ENCODE peak calls at places on chromosomes 16 and 17, in five cellular contexts. E is DND-41, W is tibial nerve, D is endodermal cell, Q is transverse colon. H is an unnamed sample.

GRCh38 chr17:31294839-31295488 is 2.1 kb downstream of the OMG start:
- DNase-seq in W (no peak), E (no peak), D (no peak), Q (no peak), H (no peak)

GRCh38 chr17:69187294-69187693 is 41.3 kb downstream of the ABCA10 start:
- DNase-seq in Q (no peak), D (no peak), W (no peak), E (no peak), H (no peak)

GRCh38 chr16:57882797-57883196 is 80.5 kb upstream of the KIFC3 start:
- DNase-seq in E (no peak), D (no peak), Q (no peak), W (no peak), H (no peak)

GRCh38 chr16:30472328-30472942 is at the start of gene ITGAL:
- DNase-seq in D (no peak), E (peak), Q (peak), W (peak), H (no peak)

GRCh38 chr16:70428178-70428998 is 10.5 kb downstream of the ST3GAL2 start:
- DNase-seq in D (peak), E (peak), Q (peak), W (peak), H (peak)

GRCh38 chr17:32927724-32928526 is at the start of gene TMEM98:
- DNase-seq in D (peak), W (no peak), E (no peak), Q (peak), H (no peak)

GRCh38 chr17:20997711-20998570 is 44.9 kb downstream of the USP22 start:
- DNase-seq in E (no peak), W (no peak), Q (no peak), D (peak), H (no peak)

GRCh38 chr17:59423137-59423703 is 91.8 kb downstream of the YPEL2 start:
- DNase-seq in W (peak), E (no peak), Q (no peak), D (peak), H (no peak)

GRCh38 chr16:75491876-75492275 is 3.4 kb downstream of the CHST6 start:
- DNase-seq in Q (no peak), W (no peak), E (no peak), D (peak), H (no peak)

GRCh38 chr17:21028192-21028591 is 14.6 kb downstream of the USP22 start:
- DNase-seq in E (no peak), D (no peak), W (no peak), Q (no peak), H (no peak)

GRCh38 chr16:57998484-57998883 is 2.0 kb downstream of the ZNF319 start:
- DNase-seq in W (no peak), E (peak), D (peak), Q (peak), H (no peak)

GRCh38 chr17:77778636-77779524 is 179.6 kb upstream of the TNRC6C start:
- DNase-seq in Q (peak), E (no peak), D (no peak), W (no peak), H (no peak)

GRCh38 chr16:85417156-85417860 is 195.8 kb upstream of the GSE1 start:
- DNase-seq in W (no peak), Q (no peak), E (peak), D (no peak), H (no peak)

GRCh38 chr17:58232707-58233156 is 5.7 kb upstream of the LPO start:
- DNase-seq in E (no peak), W (no peak), Q (no peak), D (peak), H (peak)
- TF ChIP-seq CTCF in E (no peak), W (no peak), Q (no peak), D (no peak), H (no peak)

GRCh38 chr17:48571024-48571818 is 6.9 kb downstream of the HOXB4 start:
- DNase-seq in D (peak), E (no peak), W (no peak), Q (no peak), H (no peak)

GRCh38 chr17:48570325-48571023 is 7.7 kb downstream of the HOXB4 start:
- DNase-seq in E (no peak), W (no peak), Q (no peak), D (peak), H (no peak)

GRCh38 chr17:48568499-48569259 is 9.5 kb downstream of the HOXB4 start:
- DNase-seq in Q (no peak), E (no peak), W (no peak), D (no peak), H (no peak)

GRCh38 chr17:48567646-48568354 is 10.3 kb downstream of the HOXB4 start:
- DNase-seq in Q (no peak), W (no peak), E (no peak), D (no peak), H (no peak)

DNA sequence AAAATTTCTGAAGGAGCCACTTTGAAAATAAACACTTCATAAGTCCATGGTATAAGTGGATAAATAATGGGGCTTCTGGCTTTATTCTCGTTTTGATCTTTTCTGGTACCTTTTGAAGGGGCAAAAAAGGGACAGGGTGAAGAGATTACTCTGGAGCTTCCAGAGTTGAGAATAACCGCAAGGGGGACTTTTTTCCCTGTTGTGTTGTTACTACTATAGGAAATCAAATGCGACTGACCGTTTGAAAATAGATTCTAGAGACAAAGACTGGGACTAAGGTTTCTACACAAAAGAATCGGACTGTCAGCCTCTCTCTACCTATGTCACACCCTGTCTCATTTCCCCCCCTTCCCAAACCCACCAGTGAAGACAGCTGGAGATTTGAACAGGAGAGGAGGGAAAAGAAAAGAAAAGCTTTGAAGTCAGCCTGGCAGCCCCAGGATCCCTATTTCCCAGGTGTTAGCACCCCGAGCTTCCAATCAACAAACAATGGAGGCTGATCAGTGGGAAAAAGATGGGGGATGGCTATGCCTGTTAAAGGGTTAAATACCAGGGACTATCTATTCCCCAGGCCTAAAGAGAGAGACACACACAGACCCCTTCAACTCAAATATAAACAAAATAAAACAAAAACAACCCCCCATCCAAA is 8.3 kb downstream of the HOXB4 start:
- DNase-seq in E (no peak), Q (no peak), D (no peak), W (no peak), H (no peak)
- H3K4me3 ChIP-seq in E (no peak), Q (peak), D (no peak), W (no peak), H (no peak)

GRCh38 chr17:62110923-62111484 is 45.9 kb upstream of the MED13 start:
- DNase-seq in D (no peak), E (no peak), W (no peak), Q (no peak), H (no peak)

GRCh38 chr17:62109924-62110323 is 44.8 kb upstream of the MED13 start:
- DNase-seq in D (no peak), Q (no peak), W (no peak), E (no peak), H (no peak)

GRCh38 chr17:62111562-62112180 is 46.6 kb upstream of the MED13 start:
- DNase-seq in Q (peak), D (no peak), W (no peak), E (no peak), H (no peak)

GRCh38 chr17:62105861-62106260 is 40.8 kb upstream of the MED13 start:
- DNase-seq in Q (no peak), D (no peak), E (no peak), W (no peak), H (no peak)

DNA sequence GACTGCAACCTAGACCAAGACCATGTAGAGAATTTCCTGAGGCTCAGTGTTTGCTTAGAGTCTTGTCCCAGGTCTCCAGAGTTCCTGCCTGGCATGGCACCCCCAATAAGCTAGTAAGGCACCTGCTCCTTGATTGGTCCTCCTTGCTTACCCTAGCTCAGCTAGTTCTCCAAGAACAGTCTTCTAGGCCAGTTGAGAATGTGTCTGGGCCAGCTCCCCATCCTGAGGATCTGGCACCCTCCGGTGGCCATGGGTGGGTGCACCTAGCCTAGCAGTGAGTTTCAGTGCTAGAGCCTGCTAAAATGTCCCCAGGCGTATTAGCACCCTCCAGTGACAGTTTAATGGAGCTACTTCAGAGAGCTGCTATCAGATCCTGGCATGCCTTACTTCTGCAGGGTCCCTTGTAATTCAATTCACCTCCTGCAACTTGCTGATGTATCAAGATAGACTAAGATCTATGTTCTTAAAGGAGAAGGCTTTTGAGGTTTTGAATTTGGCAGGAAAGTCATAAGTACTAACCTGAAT is 44.4 kb upstream of the MED13 start:
- DNase-seq in D (peak), Q (peak), E (peak), W (no peak), H (peak)
- TF ChIP-seq CTCF in D (peak), Q (peak), E (peak), W (no peak), H (peak)

GRCh38 chr17:40316571-40317344 is 7.8 kb downstream of the RARA start:
- DNase-seq in Q (peak), D (peak), E (no peak), W (no peak), H (no peak)
- H3K4me3 ChIP-seq in Q (peak), D (peak), E (no peak), W (peak), H (peak)

GRCh38 chr17:11296994-11297393 is 56.0 kb downstream of the SHISA6 start:
- DNase-seq in W (no peak), E (no peak), Q (no peak), D (no peak), H (no peak)
- TF ChIP-seq CTCF in W (peak), E (peak), Q (peak), D (peak), H (no peak)

DNA sequence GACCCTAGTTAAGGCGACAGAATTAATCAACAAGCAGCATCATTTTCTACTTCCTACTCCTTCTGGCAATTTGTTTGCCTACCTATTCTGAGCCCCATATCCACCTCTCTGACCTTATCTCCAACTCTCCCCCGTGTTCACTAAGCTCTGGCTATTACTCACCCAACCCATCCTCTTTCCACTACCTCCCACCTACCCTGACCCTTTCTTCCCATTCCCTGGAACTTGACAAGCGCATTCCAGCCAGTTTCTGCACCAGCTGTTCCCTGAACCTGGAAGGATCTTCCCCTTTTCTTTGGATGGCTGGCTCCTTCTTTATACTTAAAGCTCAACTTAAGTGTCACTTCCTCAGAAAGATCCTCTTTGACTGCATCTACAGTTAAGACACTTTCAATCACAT is 2.3 kb downstream of the DCUN1D3 start:
- DNase-seq in E (no peak), Q (no peak), D (no peak), W (no peak), H (no peak)
- H3K4me3 ChIP-seq in E (no peak), Q (no peak), D (peak), W (peak), H (peak)

DNA sequence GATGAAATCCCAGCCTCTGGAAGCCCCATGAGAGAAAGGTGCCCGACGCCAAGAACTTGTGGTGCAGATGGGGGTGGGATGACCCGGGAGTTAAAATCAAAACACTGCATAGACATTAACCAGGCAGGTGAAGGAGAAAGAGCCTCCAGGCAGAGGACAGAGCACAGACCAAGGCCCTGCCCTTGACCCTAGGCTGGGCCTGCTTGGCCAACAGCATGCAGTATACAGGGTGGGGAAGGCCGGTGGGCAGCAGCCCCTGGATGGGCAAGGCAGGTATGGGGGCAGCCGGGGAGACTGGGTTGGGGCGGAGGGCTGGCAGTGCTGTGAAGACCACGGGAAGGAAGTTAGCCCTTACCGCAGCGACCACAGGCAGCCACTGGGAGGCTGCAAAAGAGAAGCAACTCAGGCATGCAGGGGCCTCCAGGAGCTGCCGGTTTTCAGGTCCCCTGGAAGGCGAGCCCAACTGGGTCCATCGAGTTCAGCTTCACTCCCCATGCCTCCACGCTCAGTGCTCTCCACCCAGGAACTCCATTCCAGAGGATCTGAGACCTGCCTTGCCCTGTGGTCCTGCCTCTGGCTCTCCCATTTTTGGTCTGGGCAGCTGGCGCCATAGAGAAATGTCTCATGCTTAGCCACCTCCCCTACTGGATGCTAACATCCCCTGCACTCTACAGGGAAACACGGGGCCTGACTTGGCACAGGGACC is 81.2 kb downstream of the C16orf95 start:
- DNase-seq in E (peak), Q (no peak), D (peak), W (no peak), H (no peak)
- TF ChIP-seq CTCF in E (no peak), Q (no peak), D (peak), W (no peak), H (peak)

DNA sequence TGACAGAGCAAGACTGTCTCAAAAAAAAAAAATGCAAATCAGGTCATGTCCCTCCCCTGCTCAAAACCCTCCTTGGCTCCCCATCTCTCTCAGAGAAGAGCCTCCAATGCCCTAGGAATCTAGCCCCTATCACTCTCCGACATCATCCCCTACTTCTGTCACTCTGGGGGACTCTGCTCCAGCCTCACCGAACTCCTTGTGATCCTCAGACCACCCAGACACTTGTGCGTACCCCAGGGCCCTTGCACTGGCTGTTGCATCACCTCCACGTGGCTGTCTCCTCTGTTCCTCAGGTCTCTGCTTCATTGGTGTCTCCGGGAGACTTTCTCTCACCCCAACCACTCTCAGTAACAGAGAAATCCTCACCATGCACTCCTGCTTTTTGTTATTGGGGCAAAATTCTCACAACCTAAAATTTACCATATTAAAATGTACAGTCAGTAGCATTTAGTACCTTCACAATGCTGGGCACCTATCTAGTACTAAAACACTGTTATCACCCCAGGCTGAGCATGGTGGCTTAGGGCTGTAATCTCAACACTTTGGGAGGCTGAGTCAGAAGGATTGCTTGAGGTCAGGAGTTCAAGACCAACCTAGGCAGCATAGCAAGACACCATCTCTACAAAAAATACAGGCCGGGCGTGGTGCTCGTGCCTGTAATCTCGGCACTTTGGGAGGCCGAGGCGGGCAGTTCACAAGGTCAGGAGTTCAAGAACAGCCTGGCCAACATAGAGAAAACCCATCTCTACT is 15.2 kb downstream of the PLA2G10 start:
- DNase-seq in E (no peak), D (no peak), W (no peak), Q (no peak), H (no peak)
- H3K4me3 ChIP-seq in E (no peak), D (no peak), W (no peak), Q (no peak), H (no peak)

H was measured in AG09309.